ENCODE peak calls at places on chromosomes 5 and 9, in four cellular contexts. C is body of pancreas, R is right atrium auricular region, A is Caco-2. Q is an unnamed sample.

GRCh38 chr5:68353624-68354023 is 138.1 kb downstream of the PIK3R1 start:
- DNase-seq in C (no peak), R (no peak), A (no peak), Q (no peak)

GRCh38 chr5:124452389-124452788 is 294.1 kb downstream of the ZNF608 start:
- DNase-seq in C (no peak), R (no peak), A (no peak), Q (no peak)

GRCh38 chr9:89842267-89842768 is 237.5 kb downstream of the GADD45G start:
- DNase-seq in C (peak; percentile 27), R (peak; percentile 50), A (no peak), Q (no peak)

GRCh38 chr5:6820851-6821479 is 107.7 kb downstream of the TENT4A start:
- DNase-seq in C (peak; percentile 27), R (no peak), A (no peak), Q (no peak)

GRCh38 chr5:53333160-53333559 is 147.3 kb upstream of the FST start:
- DNase-seq in C (no peak), R (no peak), A (no peak), Q (no peak)

GRCh38 chr5:54088081-54088480 is 222.3 kb downstream of the ARL15 start:
- DNase-seq in C (no peak), R (no peak), A (no peak), Q (no peak)

GRCh38 chr5:124790895-124791732 is 44.7 kb upstream of the ZNF608 start:
- DNase-seq in C (no peak), R (no peak), A (no peak), Q (no peak)

GRCh38 chr5:100406640-100407039 is 128.5 kb upstream of the FAM174A start:
- DNase-seq in C (no peak), R (no peak), A (no peak), Q (no peak)

GRCh38 chr9:123329329-123329955 is 26.6 kb upstream of the CRB2 start:
- DNase-seq in C (no peak), R (no peak), A (no peak), Q (no peak)

GRCh38 chr9:18255747-18256146 is 218.2 kb upstream of the ADAMTSL1 start:
- DNase-seq in C (no peak), R (no peak), A (no peak), Q (no peak)

GRCh38 chr5:157203417-157203816 is 22.8 kb downstream of the ITK start:
- DNase-seq in C (no peak), R (no peak), A (no peak), Q (no peak)

GRCh38 chr5:8686707-8687106 is 817.8 kb downstream of the MTRR start:
- DNase-seq in C (no peak), R (no peak), A (no peak), Q (no peak)

GRCh38 chr5:2165203-2165602 is 282.5 kb upstream of the IRX4 start:
- DNase-seq in C (no peak), R (no peak), A (no peak), Q (no peak)

GRCh38 chr9:32142074-32142473 is 242.4 kb upstream of the ACO1 start:
- DNase-seq in C (no peak), R (no peak), A (no peak), Q (no peak)

GRCh38 chr9:32136700-32137339 is 247.6 kb upstream of the ACO1 start:
- DNase-seq in C (no peak), R (no peak), A (peak; percentile 40), Q (no peak)
- TF ChIP-seq CTCF in C (no peak), R (no peak), A (no peak), Q (no peak)

GRCh38 chr9:81560851-81561732 is 128.3 kb downstream of the TLE1 start:
- DNase-seq in C (no peak), R (no peak), A (no peak), Q (no peak)
- H3K4me1 ChIP-seq in C (peaks cover 50% of the 10 kb centered on the region), R (peaks cover 10% of the 10 kb centered on the region), A (no peaks in the 10 kb centered on the region), Q (peaks cover 27% of the 10 kb centered on the region)

GRCh38 chr9:6506571-6506970 is 93.6 kb downstream of the UHRF2 start:
- DNase-seq in C (no peak), R (no peak), A (no peak), Q (no peak)
- H3K36me3 ChIP-seq in C (peaks cover 7% of the 10 kb centered on the region), R (peaks cover 35% of the 10 kb centered on the region), A (no peaks in the 10 kb centered on the region), Q (no peaks in the 10 kb centered on the region)

GRCh38 chr5:147466581-147466980 is 43.3 kb downstream of the DPYSL3 start:
- DNase-seq in C (no peak), R (no peak), A (no peak), Q (no peak)

GRCh38 chr5:147460380-147460779 is 49.5 kb downstream of the DPYSL3 start:
- DNase-seq in C (no peak), R (no peak), A (no peak), Q (no peak)

GRCh38 chr5:147467973-147468508 is 41.8 kb downstream of the DPYSL3 start:
- DNase-seq in C (no peak), R (no peak), A (no peak), Q (no peak)

GRCh38 chr5:147461915-147462314 is 48.0 kb downstream of the DPYSL3 start:
- DNase-seq in C (no peak), R (no peak), A (no peak), Q (no peak)

DNA sequence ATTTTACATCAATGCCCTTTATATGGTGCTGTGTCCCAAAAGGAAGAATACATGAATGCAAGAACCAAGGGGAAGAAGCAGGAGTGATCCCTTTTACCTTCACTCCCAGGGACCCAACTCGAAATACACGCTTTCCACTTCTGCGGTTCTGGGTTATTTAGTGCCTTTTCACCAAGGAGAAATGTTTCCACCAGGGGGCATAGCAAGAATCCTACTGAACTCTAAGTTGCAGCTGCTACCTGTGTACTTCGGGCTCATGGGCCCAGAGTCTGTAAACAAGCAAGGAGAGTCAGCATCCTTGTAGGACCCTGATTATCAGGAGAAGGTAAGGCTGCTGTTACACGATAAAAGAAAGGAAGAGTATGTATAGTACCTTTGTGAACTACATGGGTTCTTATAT is 45.7 kb downstream of the DPYSL3 start:
- DNase-seq in C (peak; percentile 14), R (no peak), A (no peak), Q (no peak)
- TF ChIP-seq CTCF in C (peak; percentile 42), R (peak; percentile 19), A (no peak), Q (no peak)

GRCh38 chr5:78594014-78594413 is 54.6 kb downstream of the LHFPL2 start:
- DNase-seq in C (no peak), R (no peak), A (no peak), Q (no peak)

GRCh38 chr5:78597858-78598415 is 50.6 kb downstream of the LHFPL2 start:
- DNase-seq in C (no peak), R (no peak), A (no peak), Q (no peak)

GRCh38 chr5:78594946-78595921 is 53.3 kb downstream of the LHFPL2 start:
- DNase-seq in C (peak; percentile 62), R (peak; percentile 70), A (no peak), Q (no peak)

GRCh38 chr5:78598973-78599372 is 49.6 kb downstream of the LHFPL2 start:
- DNase-seq in C (no peak), R (no peak), A (no peak), Q (no peak)

DNA sequence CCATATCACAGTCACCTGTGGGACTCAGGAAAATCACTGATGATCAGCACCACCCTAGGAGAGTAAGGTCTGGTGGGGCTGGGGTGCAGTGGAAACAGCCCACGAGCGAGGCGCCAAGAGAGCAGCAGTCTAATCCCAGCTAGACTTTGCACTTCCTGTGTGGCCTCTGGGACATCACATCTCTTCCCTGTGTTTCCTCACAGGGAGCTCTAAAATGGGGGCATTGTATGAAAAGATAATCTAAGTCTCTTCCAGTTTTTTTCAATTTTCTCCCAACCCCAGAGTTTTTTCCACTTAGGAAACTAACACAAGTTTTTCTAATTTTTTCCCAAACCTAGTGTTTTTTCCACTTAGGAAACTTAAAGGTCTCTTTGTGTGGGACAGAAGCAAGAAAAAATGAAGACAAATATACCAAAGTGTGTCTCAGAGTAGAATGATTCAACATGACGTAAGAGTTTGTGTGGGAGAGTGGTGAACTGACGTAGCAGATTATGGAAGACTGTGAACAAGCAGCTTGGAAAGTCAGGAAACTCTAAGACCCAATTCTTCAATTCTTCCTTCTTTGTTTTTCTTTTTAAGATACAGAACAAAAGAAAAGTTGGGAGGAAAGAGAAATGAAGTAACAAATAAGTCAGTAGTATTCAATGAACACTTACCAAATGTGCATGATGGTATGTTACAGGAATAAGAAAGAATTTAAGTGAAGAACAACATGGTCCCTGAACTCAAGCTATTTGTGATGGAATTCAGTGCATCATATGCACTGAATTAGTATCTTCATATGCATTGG is 51.3 kb downstream of the LHFPL2 start:
- DNase-seq in C (no peak), R (no peak), A (no peak), Q (no peak)
- H3K4me1 ChIP-seq in C (peaks cover 41% of the 10 kb centered on the region), R (peaks cover 60% of the 10 kb centered on the region), A (peaks cover 78% of the 10 kb centered on the region), Q (peaks cover 56% of the 10 kb centered on the region)

GRCh38 chr5:136164226-136164625 is 28.7 kb downstream of the SMIM32 start:
- DNase-seq in C (no peak), R (no peak), A (no peak), Q (no peak)
- H3K36me3 ChIP-seq in C (peaks cover 10% of the 10 kb centered on the region), R (peaks cover 11% of the 10 kb centered on the region), A (no peaks in the 10 kb centered on the region), Q (peaks cover 19% of the 10 kb centered on the region)